ENCODE peak calls at places on chromosomes 1 and 21, in five cellular contexts. R is HFF-Myc, A is AG09309, L is H9, C is tibial nerve. I is an unnamed sample.

GRCh38 chr1:100298512-100298911 is 32.5 kb downstream of the RTCA start:
- DNase-seq in C (no peak), R (no peak), L (no peak), A (no peak), I (no peak)

GRCh38 chr1:205020466-205020865 is 22.5 kb upstream of the CNTN2 start:
- DNase-seq in L (no peak), R (no peak), C (no peak), A (no peak), I (no peak)

GRCh38 chr1:203475012-203475981 is at the start of gene PRELP:
- DNase-seq in C (peak), L (peak), A (peak), R (no peak), I (no peak)

GRCh38 chr1:108897865-108898720 is 21.3 kb downstream of the GPSM2 start:
- DNase-seq in C (no peak), A (peak), L (no peak), R (peak), I (no peak)

GRCh38 chr1:94951056-94951455 is 24.1 kb upstream of the CNN3 start:
- DNase-seq in C (no peak), R (no peak), L (no peak), A (no peak), I (no peak)

GRCh38 chr1:201172999-201173610 is 17.5 kb upstream of the IGFN1 start:
- DNase-seq in R (no peak), C (no peak), L (no peak), A (no peak), I (no peak)

GRCh38 chr1:230120949-230121381 is 53.9 kb downstream of the GALNT2 start:
- DNase-seq in C (no peak), A (no peak), R (no peak), L (no peak), I (peak)

GRCh38 chr1:157984469-157984868 is 9.0 kb upstream of the KIRREL1 start:
- DNase-seq in A (no peak), R (no peak), L (no peak), C (no peak), I (no peak)

GRCh38 chr1:85361106-85361505 is 84.7 kb upstream of the BCL10 start:
- DNase-seq in R (no peak), L (no peak), A (peak), C (no peak), I (no peak)

GRCh38 chr1:38612956-38613355 is 246.6 kb downstream of the RRAGC start:
- DNase-seq in L (no peak), C (no peak), R (no peak), A (no peak), I (no peak)

GRCh38 chr1:178973671-178974091 is 52.0 kb upstream of the FAM20B start:
- DNase-seq in L (no peak), A (no peak), R (peak), C (no peak), I (peak)

GRCh38 chr1:65830306-65830705 is 37.6 kb downstream of the PDE4B start:
- DNase-seq in L (no peak), C (no peak), A (no peak), R (no peak), I (no peak)

DNA sequence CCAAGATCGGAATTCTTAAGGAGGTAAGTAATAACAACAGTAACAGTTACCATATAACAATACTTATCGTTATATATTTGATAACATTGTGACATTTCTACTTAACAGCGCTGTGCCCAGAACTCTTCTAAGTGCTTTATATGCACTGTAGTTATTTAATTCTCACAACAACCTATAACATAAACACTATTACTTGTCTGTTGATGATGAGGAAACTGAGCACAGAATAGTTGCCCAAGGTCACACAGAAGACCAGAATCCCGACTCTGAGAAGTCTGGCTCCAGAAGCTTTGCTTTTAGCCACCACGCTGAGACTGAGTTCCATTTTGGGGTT is 2.4 kb upstream of the ANXA9 start:
- DNase-seq in A (no peak), L (no peak), R (no peak), C (no peak), I (no peak)
- TF ChIP-seq CTCF in A (no peak), L (peak), R (no peak), C (no peak), I (no peak)

DNA sequence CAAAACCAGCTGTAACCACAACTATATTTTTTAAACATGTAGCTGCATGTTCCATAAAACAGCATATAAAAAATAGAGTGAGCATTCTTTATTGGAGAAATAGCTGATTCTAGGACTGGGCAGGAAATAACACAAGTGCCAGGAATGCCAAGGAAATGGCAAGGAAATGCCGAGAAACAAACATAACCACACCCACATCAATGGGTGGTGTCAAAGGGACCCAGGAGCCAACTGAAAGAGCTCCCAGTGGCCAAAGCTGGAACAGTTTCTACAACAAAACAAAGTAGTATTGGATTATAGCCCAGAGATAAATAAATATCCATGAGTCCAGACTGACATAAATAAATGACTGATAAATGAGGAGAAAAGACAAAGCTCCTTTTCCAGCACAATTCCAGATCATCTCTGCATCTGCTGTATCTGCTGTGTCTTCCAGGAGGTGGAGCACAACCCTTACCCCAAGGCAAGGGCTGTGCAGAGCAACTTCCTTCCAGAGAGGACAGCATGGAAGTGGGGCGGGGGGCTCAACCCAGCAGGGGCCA is 28.1 kb downstream of the ADARB1 start:
- DNase-seq in A (peak), C (no peak), L (no peak), R (peak), I (no peak)
- TF ChIP-seq CTCF in A (peak), C (peak), L (peak), R (peak), I (peak)

GRCh38 chr1:938088-938683 is 14.5 kb downstream of the SAMD11 start:
- DNase-seq in R (no peak), A (no peak), L (no peak), C (no peak), I (peak)
- TF ChIP-seq CTCF in R (peak), A (peak), L (no peak), C (no peak), I (no peak)

DNA sequence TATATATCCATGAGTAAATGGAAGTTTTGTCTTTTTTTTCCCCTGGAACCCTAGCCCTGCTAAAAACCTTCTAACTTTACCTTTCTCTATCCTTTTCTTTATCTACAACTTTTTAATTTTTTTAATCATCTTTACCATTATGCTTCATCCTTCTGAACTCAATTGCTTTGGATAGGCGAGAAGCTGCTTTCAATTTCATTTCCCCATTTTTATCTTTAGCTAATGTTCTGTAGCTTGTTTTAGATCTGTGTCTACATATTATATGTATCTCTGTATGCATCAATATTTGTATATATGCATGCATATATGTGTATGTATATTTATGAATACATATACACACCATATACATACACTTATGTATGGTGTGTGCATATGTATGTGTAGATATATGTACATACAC is 57.4 kb downstream of the PTPRC start:
- DNase-seq in A (no peak), R (no peak), L (no peak), C (no peak), I (no peak)
- TF ChIP-seq CTCF in A (no peak), R (no peak), L (no peak), C (no peak), I (no peak)

DNA sequence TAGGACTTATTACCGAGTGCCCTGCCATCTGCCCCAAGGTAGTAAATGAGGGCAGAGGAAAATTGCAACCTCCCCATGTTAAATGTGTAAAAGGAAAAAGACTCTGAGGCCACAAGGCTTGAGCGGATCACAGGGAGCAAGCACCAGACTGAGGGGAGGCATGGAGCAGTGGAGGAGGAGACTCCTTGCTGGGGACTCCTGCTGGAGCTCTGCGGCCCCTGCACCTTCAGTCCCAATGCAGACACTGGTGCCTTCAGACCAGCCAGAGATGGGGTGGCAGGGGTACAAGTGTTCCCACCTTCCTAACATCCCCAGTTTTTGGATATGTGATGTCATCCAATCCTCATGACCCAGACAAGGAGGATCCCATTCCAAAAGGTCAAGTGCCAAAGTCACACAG is 128.4 kb upstream of the NGF start:
- DNase-seq in L (peak), C (no peak), A (no peak), R (no peak), I (peak)
- TF ChIP-seq CTCF in L (peak), C (no peak), A (peak), R (peak), I (no peak)

GRCh38 chr1:171196351-171196750 is 11.3 kb downstream of the FMO2 start:
- DNase-seq in A (no peak), R (no peak), C (no peak), L (no peak), I (no peak)
- TF ChIP-seq CTCF in A (no peak), R (no peak), C (no peak), L (no peak), I (no peak)

I was measured in endothelial cell.